ENCODE peak calls at places on chromosomes 5 and 9, in six cellular contexts. B is adipocyte, X is K562, A is tibial artery, Z is esophagus squamous epithelium, V is H9. P is an unnamed sample.
A peak's percentile ranks its signal among the peaks of the same experiment; 100 is the strongest.

GRCh38 chr5:76610196-76610595 is 13.0 kb downstream of the F2RL2 start:
- DNase-seq in B (no peak), X (no peak), Z (no peak), V (no peak), A (no peak), P (no peak)

GRCh38 chr9:114433720-114434255 is 46.0 kb upstream of the AKNA start:
- DNase-seq in X (no peak), B (no peak), A (no peak), V (no peak), Z (no peak), P (no peak)

GRCh38 chr5:59079622-59080620 is 497.0 kb downstream of the RAB3C start:
- DNase-seq in A (no peak), V (no peak), X (no peak), Z (no peak), B (peak; percentile 40), P (peak; percentile 73)

GRCh38 chr9:37144762-37145161 is 24.4 kb downstream of the ZCCHC7 start:
- DNase-seq in X (peak; percentile 45), V (no peak), B (no peak), Z (no peak), A (no peak), P (no peak)

GRCh38 chr5:72096602-72097205 is 10.6 kb upstream of the MAP1B start:
- DNase-seq in Z (no peak), A (no peak), X (no peak), V (no peak), B (no peak), P (no peak)

GRCh38 chr9:110712955-110713354 is 44.4 kb downstream of the MUSK start:
- DNase-seq in A (no peak), B (no peak), V (no peak), Z (no peak), X (no peak), P (no peak)

GRCh38 chr9:89755835-89756234 is 151.0 kb downstream of the GADD45G start:
- DNase-seq in X (no peak), A (no peak), B (no peak), Z (no peak), V (no peak), P (no peak)

GRCh38 chr5:52906845-52907244 is 82.3 kb upstream of the ITGA2 start:
- DNase-seq in B (no peak), Z (no peak), X (no peak), V (no peak), A (no peak), P (no peak)

GRCh38 chr9:77987104-77987656 is 44.4 kb downstream of the GNAQ start:
- DNase-seq in X (peak; percentile 75), V (no peak), A (no peak), B (no peak), Z (no peak), P (no peak)

GRCh38 chr9:134099123-134099761 is 31.4 kb upstream of the BRD3 start:
- DNase-seq in X (peak; percentile 73), V (peak; percentile 71), B (peak; percentile 18), Z (no peak), A (no peak), P (no peak)

GRCh38 chr5:141746395-141746794 is 64.4 kb upstream of the ARAP3 start:
- DNase-seq in B (no peak), A (no peak), V (no peak), X (no peak), Z (no peak), P (no peak)

GRCh38 chr9:7592321-7593319 is 207.0 kb downstream of the DMAC1 start:
- DNase-seq in Z (no peak), B (no peak), A (no peak), X (no peak), V (peak; percentile 36), P (no peak)

GRCh38 chr9:136886610-136887597 is 588 bp downstream of the TRAF2 start:
- DNase-seq in B (peak; percentile 56), V (no peak), A (no peak), X (peak; percentile 49), Z (no peak), P (no peak)

GRCh38 chr9:78286946-78287388 is 10.0 kb upstream of the PSAT1 start:
- DNase-seq in Z (no peak), X (no peak), B (no peak), A (no peak), V (no peak), P (no peak)

GRCh38 chr5:100901851-100902341 is 1.2 kb downstream of the ST8SIA4 start:
- DNase-seq in B (no peak), A (peak; percentile 62), Z (peak; percentile 9), X (peak; percentile 1), V (no peak), P (peak; percentile 60)

GRCh38 chr9:136488247-136489214 is 5.7 kb upstream of the SEC16A start:
- DNase-seq in X (peak; percentile 74), V (peak; percentile 84), Z (no peak), A (peak; percentile 84), B (peak; percentile 76), P (peak; percentile 85)

GRCh38 chr9:138015021-138015829 is 137.6 kb downstream of the CACNA1B start:
- DNase-seq in A (peak; percentile 60), V (no peak), X (no peak), Z (no peak), B (no peak), P (no peak)

GRCh38 chr9:90105793-90106192 is 501.0 kb downstream of the GADD45G start:
- DNase-seq in B (no peak), A (no peak), X (no peak), Z (no peak), V (no peak), P (no peak)

GRCh38 chr9:9819886-9820285 is 792.9 kb downstream of the PTPRD start:
- DNase-seq in Z (no peak), B (no peak), V (no peak), A (no peak), X (no peak), P (no peak)

GRCh38 chr5:56608216-56608925 is 207.0 kb upstream of the MAP3K1 start:
- DNase-seq in B (no peak), A (no peak), Z (no peak), X (no peak), V (no peak), P (no peak)

DNA sequence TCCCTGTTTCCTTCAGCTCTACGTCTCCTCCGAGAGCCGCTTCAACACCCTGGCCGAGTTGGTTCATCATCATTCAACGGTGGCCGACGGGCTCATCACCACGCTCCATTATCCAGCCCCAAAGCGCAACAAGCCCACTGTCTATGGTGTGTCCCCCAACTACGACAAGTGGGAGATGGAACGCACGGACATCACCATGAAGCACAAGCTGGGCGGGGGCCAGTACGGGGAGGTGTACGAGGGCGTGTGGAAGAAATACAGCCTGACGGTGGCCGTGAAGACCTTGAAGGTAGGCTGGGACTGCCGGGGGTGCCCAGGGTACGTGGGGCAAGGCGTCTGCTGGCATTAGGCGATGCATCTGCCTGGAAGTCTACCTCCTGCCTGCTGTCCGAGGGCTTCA is 27.7 kb downstream of the ABL1 start:
- DNase-seq in B (no peak), X (no peak), V (no peak), Z (no peak), A (no peak), P (peak; percentile 78)
- H3K4me1 ChIP-seq in B (peaks cover 73% of the 10 kb centered on the region), X (peaks cover 10% of the 10 kb centered on the region), V (peaks cover 2% of the 10 kb centered on the region), Z (peaks cover 3% of the 10 kb centered on the region), A (peaks cover 48% of the 10 kb centered on the region), P (peaks cover 99% of the 10 kb centered on the region)

DNA sequence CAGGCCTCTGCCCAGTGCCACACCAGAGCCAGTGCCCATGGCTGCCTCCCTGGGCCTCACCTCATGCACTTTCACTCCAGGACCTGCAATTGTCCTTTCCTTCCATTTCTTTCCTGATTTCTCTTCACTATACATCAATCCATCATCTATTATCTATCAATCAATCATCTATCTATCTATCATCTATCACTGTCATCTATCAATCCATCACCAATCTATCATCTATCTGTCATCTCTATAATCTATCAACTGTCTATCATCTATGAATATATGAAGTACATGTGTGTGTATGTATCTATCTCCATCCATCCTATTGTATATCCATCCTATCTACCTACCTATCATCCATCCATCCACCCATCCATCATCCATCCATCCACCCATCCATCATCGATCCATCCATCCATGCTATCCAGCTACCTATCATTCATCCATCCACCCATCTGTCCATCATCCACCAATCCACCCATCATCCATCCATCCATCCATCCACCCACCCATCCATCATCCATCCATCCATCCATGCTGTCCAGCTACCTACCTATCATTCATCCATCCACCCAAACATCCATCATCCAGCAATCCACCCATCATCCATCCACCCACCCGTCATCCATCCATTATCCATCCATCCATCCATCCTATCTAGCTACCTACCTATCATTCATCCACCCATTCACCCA is 26.9 kb downstream of the SLC6A3 start:
- DNase-seq in A (peak; percentile 7), B (no peak), Z (no peak), V (no peak), X (no peak), P (peak; percentile 19)
- H3K27me3 ChIP-seq in A (no peaks in the 10 kb centered on the region), B (peaks cover 24% of the 10 kb centered on the region), Z (peaks cover 21% of the 10 kb centered on the region), V (no peaks in the 10 kb centered on the region), X (peaks cover 34% of the 10 kb centered on the region), P (no peaks in the 10 kb centered on the region)

GRCh38 chr5:68276740-68277139 is 61.2 kb downstream of the PIK3R1 start:
- DNase-seq in A (no peak), B (no peak), V (no peak), Z (no peak), X (no peak), P (no peak)
- H3K4me1 ChIP-seq in A (peaks cover 23% of the 10 kb centered on the region), B (peaks cover 43% of the 10 kb centered on the region), V (no peaks in the 10 kb centered on the region), Z (no peaks in the 10 kb centered on the region), X (peaks cover 6% of the 10 kb centered on the region), P (peaks cover 67% of the 10 kb centered on the region)

DNA sequence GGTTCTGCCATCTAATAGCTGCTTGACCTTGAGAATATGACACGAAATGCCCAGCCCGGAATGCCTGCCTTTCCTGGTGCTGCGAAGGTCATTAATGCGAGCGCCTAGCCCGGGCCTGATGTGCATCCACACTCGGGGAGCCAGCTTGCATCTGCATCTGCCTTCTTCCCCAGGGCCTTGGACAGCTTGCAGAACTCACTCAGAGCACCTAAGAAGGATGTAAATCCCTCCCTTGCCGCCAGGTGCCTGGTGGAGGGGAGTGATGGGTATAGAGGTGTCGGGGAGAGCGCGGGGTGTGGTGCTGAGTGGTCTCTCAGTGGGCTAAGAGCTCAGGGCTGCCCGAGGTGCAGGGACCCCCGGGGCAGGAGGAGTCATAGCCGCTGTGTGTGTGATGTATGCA is 127.2 kb downstream of the MRPL36 start:
- DNase-seq in B (no peak), X (no peak), V (peak; percentile 59), A (no peak), Z (no peak), P (no peak)
- H3K27me3 ChIP-seq in B (peaks cover 39% of the 10 kb centered on the region), X (peaks cover 52% of the 10 kb centered on the region), V (peaks cover 3% of the 10 kb centered on the region), A (no peaks in the 10 kb centered on the region), Z (peaks cover 65% of the 10 kb centered on the region), P (peaks cover 8% of the 10 kb centered on the region)

GRCh38 chr5:179766021-179766725 is 27.6 kb upstream of the LTC4S start:
- DNase-seq in A (no peak), X (peak; percentile 73), Z (no peak), B (peak; percentile 70), V (no peak), P (no peak)
- H3K4me1 ChIP-seq in A (peaks cover 50% of the 10 kb centered on the region), X (peaks cover 42% of the 10 kb centered on the region), Z (peaks cover 38% of the 10 kb centered on the region), B (peaks cover 57% of the 10 kb centered on the region), V (no peaks in the 10 kb centered on the region), P (peaks cover 60% of the 10 kb centered on the region)

P was measured in sigmoid colon.